ENCODE peak calls at places on chromosomes 11 and 22, in five cellular contexts. C, T, S, P and J are unnamed samples.

GRCh38 chr11:36465449-36466163 is 44.5 kb downstream of the TRAF6 start:
- DNase-seq in T (no peak), P (no peak), S (no peak), C (no peak), J (no peak)

GRCh38 chr11:115498354-115498753 is 5.9 kb downstream of the CADM1 start:
- DNase-seq in P (no peak), S (no peak), C (no peak), T (no peak), J (no peak)

GRCh38 chr11:44566952-44567875 is 1.8 kb downstream of the CD82 start:
- DNase-seq in P (no peak), S (no peak), T (peak; percentile 2), C (no peak), J (no peak)

GRCh38 chr11:129719037-129719436 is 96.6 kb upstream of the TMEM45B start:
- DNase-seq in S (no peak), T (no peak), P (no peak), C (no peak), J (no peak)

GRCh38 chr11:110522456-110522855 is 92.7 kb downstream of the FDX1 start:
- DNase-seq in P (no peak), S (no peak), C (no peak), T (no peak), J (no peak)

GRCh38 chr11:110298298-110298765 is 1.9 kb upstream of the RDX start:
- DNase-seq in S (no peak), C (no peak), P (no peak), T (no peak), J (no peak)

GRCh38 chr11:96340555-96340885 is 2.5 kb downstream of the MAML2 start:
- DNase-seq in T (peak; percentile 27), S (no peak), C (no peak), P (no peak), J (no peak)

GRCh38 chr11:47756208-47756607 is 10.9 kb downstream of the FNBP4 start:
- DNase-seq in S (no peak), T (no peak), P (no peak), C (no peak), J (no peak)

GRCh38 chr11:112219476-112220232 is 6.6 kb upstream of the PTS start:
- DNase-seq in T (peak; percentile 77), C (peak; percentile 50), P (no peak), S (peak; percentile 70), J (no peak)

GRCh38 chr11:68016161-68016903 is 6.2 kb downstream of the ALDH3B1 start:
- DNase-seq in T (no peak), P (no peak), C (no peak), S (no peak), J (no peak)

GRCh38 chr11:75896843-75897419 is 81.9 kb downstream of the UVRAG start:
- DNase-seq in P (no peak), T (peak; percentile 58), S (peak; percentile 28), C (no peak), J (no peak)

GRCh38 chr22:49123621-49124192 is 704.0 kb downstream of the BRD1 start:
- DNase-seq in P (no peak), T (no peak), C (no peak), S (no peak), J (no peak)

GRCh38 chr11:65500262-65501004 is 1.6 kb downstream of the MALAT1 start:
- DNase-seq in T (no peak), S (no peak), C (no peak), P (peak; percentile 44), J (peak; percentile 72)

GRCh38 chr11:116422976-116423375 is 349.8 kb downstream of the BUD13 start:
- DNase-seq in C (no peak), S (no peak), T (no peak), P (no peak), J (no peak)

GRCh38 chr11:134433806-134434205 is 21.8 kb upstream of the B3GAT1 start:
- DNase-seq in S (no peak), T (no peak), P (no peak), C (no peak), J (no peak)

GRCh38 chr11:94528551-94528950 is 15.2 kb upstream of the FUT4 start:
- DNase-seq in P (no peak), T (no peak), S (no peak), C (no peak), J (no peak)

GRCh38 chr11:43736502-43737193 is 56.1 kb downstream of the HSD17B12 start:
- DNase-seq in T (peak; percentile 48), C (no peak), P (no peak), S (no peak), J (no peak)

GRCh38 chr22:19446603-19447387 is 716 bp downstream of the C22orf39 start:
- DNase-seq in P (no peak), C (no peak), S (no peak), T (no peak), J (no peak)

GRCh38 chr11:125165111-125165663 is 636 bp downstream of the PKNOX2 start:
- DNase-seq in P (peak; percentile 32), C (no peak), S (peak; percentile 34), T (peak; percentile 67), J (no peak)

GRCh38 chr11:9222654-9223053 is 42.5 kb downstream of the DENND5A start:
- DNase-seq in C (no peak), P (no peak), T (no peak), S (no peak), J (no peak)

GRCh38 chr11:19673924-19674390 is 38.7 kb upstream of the NAV2 start:
- DNase-seq in T (peak; percentile 39), C (no peak), S (peak; percentile 44), P (peak; percentile 68), J (no peak)

GRCh38 chr11:13667245-13667644 is 1.2 kb upstream of the FAR1 start:
- DNase-seq in P (no peak), S (no peak), T (peak; percentile 24), C (no peak), J (no peak)

GRCh38 chr11:112213753-112214152 is 12.5 kb upstream of the PTS start:
- DNase-seq in T (no peak), P (no peak), S (no peak), C (no peak), J (no peak)

GRCh38 chr22:45083659-45084305 is 74.0 kb upstream of the PHF21B start:
- DNase-seq in P (no peak), T (peak; percentile 70), C (no peak), S (no peak), J (no peak)

GRCh38 chr11:32435511-32435946 is at the start of gene WT1:
- DNase-seq in P (no peak), C (no peak), S (peak; percentile 56), T (no peak), J (no peak)

GRCh38 chr11:35623708-35624168 is 5.5 kb downstream of the FJX1 start:
- DNase-seq in T (no peak), S (no peak), C (no peak), P (no peak), J (no peak)